ENCODE peak calls at places on chromosomes 16 and 17, in five cellular contexts. V, X, F, K and I are unnamed samples.

GRCh38 chr17:41308918-41309359 is at the start of gene KRTAP16-1:
- DNase-seq in V (no peak), X (no peak), F (no peak), K (no peak), I (no peak)

GRCh38 chr16:65123846-65124513 is 2.1 kb upstream of the CDH11 start:
- DNase-seq in V (no peak), X (no peak), F (no peak), K (no peak), I (peak; percentile 8)

GRCh38 chr17:79369532-79369931 is 241.3 kb downstream of the RBFOX3 start:
- DNase-seq in V (no peak), X (no peak), F (no peak), K (no peak), I (no peak)

GRCh38 chr16:17367932-17368331 is 102.8 kb downstream of the XYLT1 start:
- DNase-seq in V (no peak), X (peak; percentile 72), F (peak; percentile 63), K (no peak), I (no peak)

GRCh38 chr16:84062734-84063640 is 20.4 kb upstream of the SLC38A8 start:
- DNase-seq in V (peak; percentile 86), X (peak; percentile 86), F (peak; percentile 61), K (peak; percentile 86), I (peak; percentile 41)

GRCh38 chr16:77574867-77575619 is 140.2 kb upstream of the ADAMTS18 start:
- DNase-seq in V (no peak), X (peak; percentile 71), F (no peak), K (no peak), I (no peak)

GRCh38 chr17:51475650-51476221 is 215.4 kb downstream of the UTP18 start:
- DNase-seq in V (no peak), X (no peak), F (no peak), K (no peak), I (no peak)

GRCh38 chr16:71626858-71627213 is 852 bp downstream of the MARVELD3 start:
- DNase-seq in V (no peak), X (no peak), F (no peak), K (peak; percentile 79), I (no peak)

GRCh38 chr16:14486520-14487303 is 143.3 kb downstream of the PARN start:
- DNase-seq in V (peak; percentile 91), X (peak; percentile 96), F (peak; percentile 95), K (peak; percentile 79), I (no peak)

GRCh38 chr16:8660841-8661301 is 13.5 kb upstream of the ABAT start:
- DNase-seq in V (no peak), X (peak; percentile 69), F (peak; percentile 13), K (peak; percentile 93), I (peak; percentile 67)

GRCh38 chr16:46962629-46963028 is 10.8 kb downstream of the DNAJA2 start:
- DNase-seq in V (no peak), X (no peak), F (no peak), K (no peak), I (no peak)

GRCh38 chr17:2562162-2562858 is 31.1 kb upstream of the PAFAH1B1 start:
- DNase-seq in V (no peak), X (no peak), F (no peak), K (no peak), I (no peak)

GRCh38 chr17:29883497-29883896 is 46.5 kb downstream of the SSH2 start:
- DNase-seq in V (no peak), X (no peak), F (peak; percentile 7), K (no peak), I (no peak)

GRCh38 chr17:21539146-21539545 is 153.2 kb upstream of the KCNJ18 start:
- DNase-seq in V (no peak), X (no peak), F (peak; percentile 7), K (no peak), I (no peak)

GRCh38 chr17:8629371-8630226 is 926 bp downstream of the MYH10 start:
- DNase-seq in V (peak; percentile 66), X (peak; percentile 53), F (no peak), K (peak; percentile 12), I (no peak)

GRCh38 chr16:82439678-82440293 is 187.0 kb upstream of the CDH13 start:
- DNase-seq in V (no peak), X (peak; percentile 16), F (no peak), K (peak; percentile 32), I (no peak)

GRCh38 chr16:62068747-62069146 is 32.5 kb upstream of the CDH8 start:
- DNase-seq in V (no peak), X (no peak), F (no peak), K (no peak), I (peak; percentile 9)

DNA sequence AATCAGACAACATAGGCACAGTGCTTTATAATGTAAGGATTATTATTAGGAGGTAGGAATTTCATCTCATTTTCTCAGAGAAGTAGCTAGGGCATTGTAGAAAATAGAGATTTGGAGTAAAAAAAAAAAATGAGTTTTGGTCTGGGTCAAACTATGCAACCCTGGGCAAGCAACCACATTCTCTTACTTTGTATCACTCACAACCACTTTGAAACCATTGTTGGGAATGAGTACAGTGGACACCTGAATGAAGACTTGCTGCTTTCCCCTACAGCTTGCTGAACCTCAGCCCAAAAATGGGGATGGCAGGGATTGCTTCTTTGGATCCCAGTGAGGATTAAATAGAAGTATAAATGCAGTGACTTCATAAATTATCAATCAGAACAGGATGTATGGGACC is 9.2 kb upstream of the SLC35B1 start:
- DNase-seq in V (no peak), X (no peak), F (no peak), K (no peak), I (no peak)
- TF ChIP-seq CTCF in V (no peak), X (no peak), F (no peak), K (no peak), I (no peak)

GRCh38 chr17:14882131-14882530 is 383.0 kb downstream of the PMP22 start:
- DNase-seq in V (no peak), X (no peak), F (no peak), K (no peak), I (no peak)

GRCh38 chr17:14886200-14886739 is 378.9 kb downstream of the PMP22 start:
- DNase-seq in V (no peak), X (no peak), F (peak; percentile 52), K (no peak), I (no peak)
- TF ChIP-seq CTCF in V (no peak), X (peak; percentile 18), F (peak; percentile 74), K (no peak), I (no peak)

GRCh38 chr16:29779474-29779873 is 1.4 kb downstream of the ZG16 start:
- DNase-seq in V (no peak), X (no peak), F (no peak), K (peak; percentile 49), I (no peak)

GRCh38 chr16:29789775-29790182 is 772 bp upstream of the KIF22 start:
- DNase-seq in V (no peak), X (no peak), F (no peak), K (no peak), I (peak; percentile 49)

GRCh38 chr16:29790183-29790948 is at the start of gene KIF22:
- DNase-seq in V (peak; percentile 100), X (peak; percentile 99), F (peak; percentile 98), K (peak; percentile 100), I (peak; percentile 100)

GRCh38 chr16:29784157-29784556 is 6.1 kb downstream of the ZG16 start:
- DNase-seq in V (no peak), X (no peak), F (no peak), K (no peak), I (peak; percentile 41)

GRCh38 chr16:29784901-29785500 is 5.5 kb upstream of the KIF22 start:
- DNase-seq in V (peak; percentile 77), X (peak; percentile 85), F (no peak), K (peak; percentile 72), I (peak; percentile 78)
- TF ChIP-seq CTCF in V (peak; percentile 91), X (peak; percentile 88), F (peak; percentile 73), K (peak; percentile 76), I (peak; percentile 94)

DNA sequence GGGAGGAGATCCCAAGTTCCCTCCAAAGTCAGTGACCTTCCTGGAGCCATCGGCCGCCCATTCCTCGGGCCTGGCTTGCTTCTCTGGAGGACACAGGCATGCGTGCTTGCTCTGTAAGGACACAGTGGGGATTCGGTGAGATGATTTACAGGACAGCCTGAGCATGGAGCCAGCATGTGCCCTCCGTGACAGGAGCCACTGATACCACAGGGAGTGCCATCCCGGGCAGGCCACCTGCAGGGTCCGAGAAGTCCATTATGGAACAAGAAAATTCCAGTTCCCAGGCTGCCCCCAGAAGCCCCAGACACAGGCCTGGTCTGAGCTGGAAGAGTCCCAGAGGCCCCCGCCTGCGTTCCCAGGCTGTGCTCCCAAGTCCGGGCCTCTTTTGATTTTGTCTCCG is 47.9 kb downstream of the FOXL1 start:
- DNase-seq in V (no peak), X (no peak), F (no peak), K (no peak), I (no peak)
- TF ChIP-seq CTCF in V (no peak), X (no peak), F (no peak), K (no peak), I (no peak)

GRCh38 chr17:36935681-36936454 is 1.4 kb upstream of the LHX1 start:
- DNase-seq in V (no peak), X (no peak), F (no peak), K (peak; percentile 72), I (no peak)

GRCh38 chr17:36933174-36934143 is 3.8 kb upstream of the LHX1 start:
- DNase-seq in V (no peak), X (no peak), F (no peak), K (peak; percentile 50), I (no peak)

GRCh38 chr17:36932383-36933173 is 4.7 kb upstream of the LHX1 start:
- DNase-seq in V (no peak), X (no peak), F (no peak), K (no peak), I (no peak)

GRCh38 chr17:36934759-36935630 is 2.3 kb upstream of the LHX1 start:
- DNase-seq in V (no peak), X (peak; percentile 19), F (no peak), K (peak; percentile 50), I (no peak)

GRCh38 chr17:36934144-36934758 is 3.0 kb upstream of the LHX1 start:
- DNase-seq in V (no peak), X (no peak), F (no peak), K (no peak), I (no peak)
- TF ChIP-seq CTCF in V (no peak), X (no peak), F (no peak), K (no peak), I (no peak)

GRCh38 chr17:61393904-61394629 is 5.6 kb upstream of the TBX2 start:
- DNase-seq in V (no peak), X (peak; percentile 36), F (no peak), K (no peak), I (no peak)
- TF ChIP-seq CTCF in V (no peak), X (no peak), F (peak; percentile 6), K (no peak), I (no peak)